ENCODE peak calls at places on chromosomes 13 and 19, in five cellular contexts. I is ascending aorta, M is fibroblast of pulmonary artery, B is progenitor cell of endocrine pancreas, S is pancreas. Q is an unnamed sample.

GRCh38 chr19:1633269-1633606 is 19.2 kb downstream of the TCF3 start:
- DNase-seq in S (no peak), M (no peak), I (no peak), B (no peak), Q (no peak)

GRCh38 chr13:79486433-79487188 is 5.7 kb downstream of the NDFIP2 start:
- DNase-seq in B (no peak), I (no peak), S (no peak), M (no peak), Q (no peak)

GRCh38 chr13:112733112-112733511 is 43.3 kb downstream of the ATP11A start:
- DNase-seq in B (no peak), M (no peak), S (no peak), I (no peak), Q (no peak)

GRCh38 chr13:49759503-49759902 is 33.0 kb downstream of the KPNA3 start:
- DNase-seq in M (no peak), I (no peak), S (no peak), B (no peak), Q (no peak)

GRCh38 chr13:76937416-76937815 is 10.9 kb upstream of the ACOD1 start:
- DNase-seq in M (peak; percentile 97), S (no peak), B (no peak), I (no peak), Q (no peak)

GRCh38 chr13:44629465-44630183 is 53.5 kb upstream of the TSC22D1 start:
- DNase-seq in S (no peak), B (no peak), M (peak; percentile 72), I (no peak), Q (no peak)

GRCh38 chr13:73842621-73843020 is 291.6 kb downstream of the KLF12 start:
- DNase-seq in B (no peak), I (no peak), M (peak; percentile 35), S (no peak), Q (no peak)

GRCh38 chr19:31905980-31906948 is 439.1 kb upstream of the ZNF507 start:
- DNase-seq in I (no peak), B (no peak), S (no peak), M (no peak), Q (no peak)

GRCh38 chr13:41960195-41960699 is 662 bp downstream of the VWA8 start:
- DNase-seq in B (no peak), S (no peak), M (peak; percentile 29), I (no peak), Q (no peak)

GRCh38 chr19:17926044-17926443 is 6.8 kb upstream of the CCDC124 start:
- DNase-seq in B (no peak), M (no peak), S (no peak), I (no peak), Q (no peak)

GRCh38 chr19:33797821-33798633 is 1.4 kb downstream of the KCTD15 start:
- DNase-seq in S (peak; percentile 83), M (peak; percentile 52), I (no peak), B (no peak), Q (no peak)

GRCh38 chr19:29811125-29812079 is at the start of gene CCNE1:
- DNase-seq in S (peak; percentile 99), B (peak; percentile 91), I (peak; percentile 55), M (peak; percentile 84), Q (peak; percentile 96)

DNA sequence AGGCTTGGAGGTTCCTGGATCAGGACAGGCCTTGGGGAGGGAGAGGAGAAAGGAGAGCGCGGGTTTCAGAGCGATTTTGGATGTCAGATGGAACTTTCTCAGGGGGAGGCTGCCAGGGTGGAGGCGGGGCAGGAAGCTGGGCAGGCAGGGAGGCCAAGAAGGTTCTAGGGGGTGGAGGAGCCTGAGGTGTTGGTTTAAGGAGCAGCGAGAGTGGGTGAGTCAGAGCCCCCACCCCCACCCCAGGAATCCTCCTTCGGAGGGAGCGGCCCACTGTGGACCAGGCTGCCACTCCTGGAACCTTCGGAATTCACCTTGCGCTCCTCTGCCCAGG is 15.9 kb upstream of the NOP53 start:
- DNase-seq in M (peak; percentile 84), B (no peak), S (peak; percentile 79), I (peak; percentile 56), Q (no peak)
- TF ChIP-seq CTCF in M (no peak), B (no peak), S (no peak), I (no peak), Q (no peak)

GRCh38 chr19:19409235-19410030 is 4.0 kb downstream of the GATAD2A start:
- DNase-seq in M (no peak), S (no peak), I (no peak), B (no peak), Q (no peak)

GRCh38 chr19:19407640-19407933 is 2.1 kb downstream of the GATAD2A start:
- DNase-seq in S (no peak), I (no peak), B (no peak), M (no peak), Q (no peak)

GRCh38 chr19:19405919-19406877 is 723 bp downstream of the GATAD2A start:
- DNase-seq in M (peak; percentile 52), I (no peak), S (peak; percentile 82), B (peak; percentile 38), Q (peak; percentile 56)

GRCh38 chr19:19404879-19405860 is at the start of gene GATAD2A:
- DNase-seq in S (peak; percentile 99), M (peak; percentile 93), I (peak; percentile 77), B (peak; percentile 88), Q (peak; percentile 95)

DNA sequence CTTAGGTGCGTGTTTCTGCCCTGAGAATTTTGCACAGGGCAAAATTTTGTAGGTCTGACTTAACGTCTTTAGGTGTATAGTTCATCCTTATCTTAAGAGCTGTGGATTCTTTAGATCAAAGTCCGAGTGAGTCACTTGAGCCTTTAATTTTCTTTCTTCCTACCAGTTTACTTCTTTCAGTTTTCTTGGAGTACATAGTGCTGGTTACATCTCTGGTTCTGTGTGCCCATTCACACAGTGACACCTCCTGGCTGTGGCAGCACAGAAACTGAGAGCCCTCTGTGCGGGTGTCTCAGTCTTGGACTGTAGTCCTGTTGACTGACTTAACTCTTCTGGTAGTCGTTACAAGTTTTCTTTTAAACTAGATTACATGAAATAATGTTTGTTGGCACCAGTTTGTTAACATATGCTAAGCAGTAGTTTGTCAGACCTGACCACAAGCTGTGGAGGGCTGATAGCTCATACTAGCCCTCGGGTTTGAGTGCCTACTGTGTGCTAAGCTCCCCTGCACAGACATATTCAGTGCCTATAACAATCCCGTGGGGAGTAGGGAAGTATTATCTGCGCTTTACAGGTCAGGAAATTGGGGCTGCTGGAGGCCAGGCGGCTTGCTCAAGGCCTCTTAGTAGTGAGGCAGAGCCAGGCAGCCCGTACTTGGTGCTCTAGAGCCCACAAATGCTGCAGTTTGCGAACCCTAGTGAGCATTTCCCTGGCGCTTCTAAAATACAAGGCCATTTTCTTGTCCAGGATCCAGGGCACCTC is 1.6 kb downstream of the GATAD2A start:
- DNase-seq in I (no peak), M (peak; percentile 55), B (no peak), S (peak; percentile 58), Q (no peak)
- TF ChIP-seq CTCF in I (peak; percentile 14), M (peak; percentile 49), B (no peak), S (no peak), Q (no peak)

GRCh38 chr19:10568826-10569651 is at the start of gene CDKN2D:
- DNase-seq in S (peak; percentile 100), I (peak; percentile 99), B (peak; percentile 99), M (peak; percentile 100), Q (peak; percentile 99)
- TF ChIP-seq CTCF in S (peak; percentile 38), I (no peak), B (peak; percentile 4), M (no peak), Q (peak; percentile 74)

DNA sequence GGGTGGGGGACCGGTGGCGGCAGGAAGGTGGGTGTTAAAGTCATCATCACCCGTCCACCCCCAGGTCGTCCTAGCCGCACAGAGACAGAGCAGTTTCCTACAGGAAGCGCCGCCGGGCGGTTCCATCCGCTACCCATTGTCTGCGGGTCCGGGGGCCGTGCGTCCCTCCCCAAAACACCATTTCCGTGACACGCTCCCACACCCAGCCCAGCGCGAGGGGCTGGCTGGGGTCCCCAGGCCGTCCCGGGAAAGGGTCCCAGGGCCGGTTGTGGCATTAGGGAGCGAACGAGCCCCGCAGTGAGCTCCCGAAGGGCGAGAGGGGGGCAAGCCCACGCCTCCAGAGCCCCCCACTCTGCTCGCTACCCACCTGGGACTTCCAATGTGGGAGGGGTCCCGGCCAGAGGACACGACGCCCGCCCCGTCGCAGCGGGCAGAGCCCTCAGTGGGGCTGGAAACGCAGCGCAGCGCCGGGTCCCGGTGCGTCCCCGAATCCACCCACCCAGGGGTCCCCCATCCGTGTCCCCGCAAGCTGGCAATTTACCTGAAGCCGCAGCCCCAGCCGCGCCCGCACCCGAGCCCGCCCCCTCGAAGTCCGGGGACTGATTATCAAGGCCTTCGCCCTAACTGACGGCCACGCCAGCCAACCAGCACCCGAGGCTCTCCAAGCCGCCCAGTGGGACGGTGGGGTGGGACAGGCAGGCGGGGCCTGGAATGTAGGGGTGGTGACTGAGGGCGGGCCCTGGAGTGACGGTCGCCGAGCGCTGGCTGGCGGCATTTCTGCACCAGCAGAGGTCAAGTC is at the start of gene KANK3:
- DNase-seq in I (peak; percentile 83), S (peak; percentile 93), M (peak; percentile 97), B (peak; percentile 92), Q (peak; percentile 86)
- TF ChIP-seq CTCF in I (no peak), S (no peak), M (no peak), B (no peak), Q (no peak)

DNA sequence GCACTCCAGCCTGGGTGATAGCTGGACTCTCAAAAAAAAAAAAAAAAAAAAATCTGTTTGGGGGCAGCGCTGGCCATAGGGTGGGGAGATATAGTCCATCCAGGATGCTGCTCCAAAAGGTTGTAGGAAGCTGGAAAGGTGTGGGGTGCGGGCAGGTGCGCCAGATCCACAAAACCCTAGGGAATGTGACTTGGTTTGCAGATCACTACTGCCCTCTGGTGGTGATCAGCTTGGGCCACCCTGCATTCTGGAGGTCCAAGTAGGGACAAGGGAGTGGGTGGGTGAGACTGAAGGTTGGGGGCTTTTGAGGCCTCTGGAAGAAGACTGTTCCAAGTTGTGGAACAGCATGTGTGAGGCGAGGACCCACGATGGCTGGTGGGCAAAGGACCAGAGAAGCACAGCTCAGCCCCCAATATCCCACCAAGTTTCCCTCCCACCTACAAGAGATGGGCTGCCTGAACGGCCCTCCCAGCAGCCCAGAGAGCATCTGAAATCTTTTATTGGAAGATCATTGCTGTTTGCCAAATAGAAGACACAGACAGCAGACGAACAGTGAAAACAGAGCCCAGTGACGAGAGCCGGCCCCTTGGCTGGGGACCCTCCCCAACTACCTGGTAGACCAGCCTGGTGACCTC is 10.4 kb upstream of the TYK2 start:
- DNase-seq in I (no peak), M (peak; percentile 81), B (peak; percentile 60), S (peak; percentile 80), Q (peak; percentile 75)
- TF ChIP-seq CTCF in I (peak; percentile 80), M (peak; percentile 94), B (peak; percentile 87), S (peak; percentile 51), Q (peak; percentile 82)

GRCh38 chr19:10292789-10293636 is 3.3 kb downstream of the ICAM5 start:
- DNase-seq in B (no peak), I (no peak), M (no peak), S (no peak), Q (no peak)

GRCh38 chr19:10294368-10294697 is 4.6 kb downstream of the ICAM5 start:
- DNase-seq in B (no peak), S (no peak), M (no peak), I (no peak), Q (no peak)

GRCh38 chr19:10295847-10296591 is 6.3 kb downstream of the ICAM5 start:
- DNase-seq in S (no peak), I (no peak), B (no peak), M (no peak), Q (no peak)

GRCh38 chr19:10293637-10294367 is 4.0 kb downstream of the ICAM5 start:
- DNase-seq in B (no peak), M (no peak), I (no peak), S (no peak), Q (no peak)

GRCh38 chr19:10295305-10295846 is 5.6 kb downstream of the ICAM5 start:
- DNase-seq in I (no peak), S (no peak), M (no peak), B (no peak), Q (no peak)
- TF ChIP-seq CTCF in I (no peak), S (no peak), M (no peak), B (peak; percentile 23), Q (no peak)

GRCh38 chr19:14433454-14434156 is 499 bp downstream of the PKN1 start:
- DNase-seq in S (peak; percentile 71), B (no peak), I (no peak), M (no peak), Q (no peak)
- TF ChIP-seq CTCF in S (no peak), B (peak; percentile 46), I (no peak), M (no peak), Q (no peak)

Q was measured in mesothelial cell of epicardium.